ENCODE peak calls at places on chromosome 1, in nine cellular contexts. G is fibroblast of mammary gland, F is endothelial cell of umbilical vein, P is left ventricle myocardium inferior, W is HFF-Myc, H is RPMI7951, A is aorta, T is activated T-cell treated with anti-CD3 and anti-CD28 coated beads for 24 hours, X is NCI-H460. Z is an unnamed sample.

GRCh38 chr1:178953034-178953433 is 72.7 kb upstream of the FAM20B start:
- DNase-seq in F (no peak), H (no peak), W (no peak), P (peak), A (no peak), X (no peak), G (peak), T (no peak), Z (peak)

GRCh38 chr1:170073893-170074249 is 624 bp downstream of the KIFAP3 start:
- DNase-seq in A (no peak), T (no peak), X (no peak), P (no peak), G (no peak), F (no peak), W (no peak), H (no peak), Z (no peak)

GRCh38 chr1:231039161-231040018 is 664 bp downstream of the FAM89A start:
- DNase-seq in F (no peak), G (no peak), X (peak), P (peak), T (peak), H (peak), W (no peak), A (peak), Z (no peak)

GRCh38 chr1:94095112-94095637 is 25.8 kb downstream of the ABCA4 start:
- DNase-seq in A (peak), F (peak), P (peak), X (no peak), G (peak), T (no peak), W (peak), H (peak), Z (peak)

GRCh38 chr1:27445177-27445936 is 44.6 kb downstream of the WASF2 start:
- DNase-seq in T (no peak), P (no peak), F (no peak), W (no peak), H (no peak), G (no peak), A (no peak), X (no peak), Z (no peak)

GRCh38 chr1:193083365-193084088 is 21.7 kb downstream of the GLRX2 start:
- DNase-seq in T (no peak), F (no peak), X (no peak), P (no peak), A (no peak), W (no peak), H (no peak), G (no peak), Z (no peak)

GRCh38 chr1:50697440-50698421 is 262.3 kb downstream of the FAF1 start:
- DNase-seq in W (no peak), P (no peak), A (no peak), X (no peak), H (peak), G (no peak), F (no peak), T (no peak), Z (no peak)

GRCh38 chr1:224411766-224412165 is 22.8 kb downstream of the WDR26 start:
- DNase-seq in X (no peak), H (no peak), G (no peak), F (no peak), T (no peak), W (no peak), A (no peak), P (no peak), Z (no peak)

GRCh38 chr1:229196404-229197224 is 74.3 kb upstream of the RAB4A start:
- DNase-seq in G (peak), W (no peak), F (no peak), H (no peak), T (no peak), X (no peak), P (no peak), A (no peak), Z (no peak)